ENCODE peak calls at places on chromosomes 13 and 19, in seven cellular contexts. E is activated T-helper 1 cell treated with Interleukin-2 at 50 U/mL for 16 hours, M is psoas muscle, F is GM04504, D is cardiac fibroblast, I is AG09319, P is aorta. O is an unnamed sample.

GRCh38 chr13:113637262-113638160 is 20.5 kb downstream of the ATP4B start:
- DNase-seq in D (no peak), F (no peak), I (no peak), E (no peak), M (peak), P (peak), O (no peak)

GRCh38 chr13:36345438-36346221 is 564 bp downstream of the SPART start:
- DNase-seq in F (peak), P (peak), D (peak), M (peak), E (no peak), I (peak), O (peak)

GRCh38 chr19:3186891-3187661 is 1.3 kb downstream of the NCLN start:
- DNase-seq in D (no peak), I (no peak), F (no peak), M (no peak), P (no peak), E (no peak), O (no peak)

GRCh38 chr19:32047788-32048187 is 297.6 kb upstream of the ZNF507 start:
- DNase-seq in M (no peak), P (no peak), D (no peak), E (no peak), I (no peak), F (no peak), O (no peak)

GRCh38 chr19:55076321-55076720 is 652 bp downstream of the EPS8L1 start:
- DNase-seq in M (no peak), P (no peak), I (no peak), E (no peak), D (no peak), F (no peak), O (no peak)

GRCh38 chr19:38849746-38850230 is at the start of gene HNRNPL:
- DNase-seq in E (peak), M (no peak), P (peak), D (no peak), F (no peak), I (no peak), O (no peak)

GRCh38 chr13:48156466-48156865 is 61.6 kb upstream of the MED4 start:
- DNase-seq in D (no peak), P (peak), E (peak), I (no peak), F (no peak), M (no peak), O (no peak)

GRCh38 chr19:47542030-47542475 is 27.2 kb upstream of the NAPA start:
- DNase-seq in F (peak), I (no peak), E (no peak), M (no peak), D (peak), P (no peak), O (no peak)

GRCh38 chr13:100506600-100507422 is 81.8 kb downstream of the GGACT start:
- DNase-seq in D (no peak), P (no peak), M (no peak), E (no peak), F (no peak), I (no peak), O (no peak)

GRCh38 chr19:16336571-16336970 is 11.9 kb downstream of the KLF2 start:
- DNase-seq in F (no peak), P (no peak), M (no peak), E (no peak), I (no peak), D (peak), O (no peak)

GRCh38 chr13:100341327-100341726 is 247.3 kb downstream of the GGACT start:
- DNase-seq in F (no peak), D (no peak), P (no peak), I (no peak), E (no peak), M (no peak), O (no peak)

GRCh38 chr19:10661946-10662345 is 7.8 kb downstream of the ILF3 start:
- DNase-seq in F (no peak), P (no peak), M (no peak), E (no peak), I (no peak), D (no peak), O (no peak)

GRCh38 chr13:113192902-113193301 is 15.6 kb downstream of the PCID2 start:
- DNase-seq in D (peak), I (no peak), E (no peak), M (no peak), P (no peak), F (peak), O (no peak)

GRCh38 chr13:112890316-112891131 is 78.5 kb upstream of the MCF2L start:
- DNase-seq in D (no peak), F (no peak), M (peak), E (no peak), I (no peak), P (peak), O (no peak)